ENCODE peak calls at places on chromosomes 7 and 10, in four cellular contexts. T, B, S and C are unnamed samples. For H3K4me1, the result is how much of the 10 kb centered on the place peaks cover.

GRCh38 chr10:107930037-107930436 is 765.5 kb upstream of the SORCS1 start:
- DNase-seq in T (no peak), B (no peak), S (no peak), C (no peak)

GRCh38 chr7:22841954-22842353 is 19.3 kb upstream of the TOMM7 start:
- DNase-seq in T (no peak), B (no peak), S (peak), C (no peak)

GRCh38 chr10:27884185-27884630 is 114.7 kb downstream of the ODAD2 start:
- DNase-seq in T (no peak), B (no peak), S (no peak), C (no peak)

GRCh38 chr10:34575882-34576281 is 239.2 kb downstream of the PARD3 start:
- DNase-seq in T (no peak), B (no peak), S (no peak), C (no peak)

GRCh38 chr7:1290262-1291039 is 57.8 kb downstream of the UNCX start:
- DNase-seq in T (no peak), B (peak), S (peak), C (no peak)

GRCh38 chr7:1555813-1556540 is at the start of gene TMEM184A:
- DNase-seq in T (no peak), B (peak), S (peak), C (peak)

GRCh38 chr10:4512557-4513286 is 313.3 kb upstream of the AKR1E2 start:
- DNase-seq in T (no peak), B (no peak), S (peak), C (no peak)

GRCh38 chr7:39324134-39324760 is 242.0 kb upstream of the YAE1 start:
- DNase-seq in T (no peak), B (no peak), S (no peak), C (no peak)

GRCh38 chr10:119090968-119091367 is 10.4 kb upstream of the EIF3A start:
- DNase-seq in T (no peak), B (no peak), S (no peak), C (no peak)

DNA sequence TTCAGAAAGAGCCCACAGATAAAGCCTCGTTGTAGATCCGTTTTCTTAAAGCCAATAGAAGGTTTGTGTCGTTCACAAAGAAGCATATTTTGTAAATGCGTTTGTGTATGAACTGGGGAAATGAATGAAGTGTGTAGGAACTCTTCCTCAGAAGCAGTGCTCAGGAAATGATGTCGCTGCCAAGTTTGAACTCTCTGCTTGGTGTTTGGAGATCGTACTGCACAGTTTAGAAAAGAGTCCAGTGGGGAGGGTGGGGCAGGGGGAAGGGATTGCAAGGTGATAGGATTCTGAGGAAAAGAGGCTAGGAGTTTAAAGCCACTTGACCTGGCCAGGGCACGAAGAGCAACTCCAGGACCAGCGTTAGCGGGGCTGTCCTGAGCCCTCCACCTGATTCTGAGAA is 122.2 kb downstream of the CUBN start:
- DNase-seq in T (no peak), B (no peak), S (no peak), C (no peak)
- H3K4me1 ChIP-seq in T (under half), B (under half), S (under half), C (under half)

GRCh38 chr10:78972160-78972946 is 96.4 kb upstream of the ZMIZ1 start:
- DNase-seq in T (no peak), B (peak), S (peak), C (peak)
- H3K27ac ChIP-seq in T (peak), B (peak), S (no peak), C (peak)

DNA sequence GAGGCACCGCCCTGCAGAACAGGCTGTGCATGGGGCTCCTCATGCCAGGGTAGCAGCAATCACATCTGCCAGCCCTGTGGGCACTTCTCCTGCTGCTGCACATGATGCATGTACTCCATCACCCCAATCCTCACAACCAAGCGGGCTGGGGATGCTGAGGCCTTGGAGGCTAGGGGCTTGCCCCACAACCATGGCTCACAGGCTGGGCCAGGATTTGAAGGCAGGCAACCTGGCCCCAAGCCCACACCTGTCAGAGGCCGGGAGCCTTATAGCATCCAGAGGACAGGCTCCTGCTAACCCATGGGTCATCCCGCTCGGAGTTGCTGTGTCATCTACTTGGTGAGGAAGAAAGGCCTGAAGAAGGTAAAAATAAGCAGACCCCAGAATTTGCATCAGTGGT is 2.2 kb downstream of the POLM start:
- DNase-seq in T (no peak), B (peak), S (no peak), C (no peak)
- H3K4me3 ChIP-seq in T (no peak), B (no peak), S (no peak), C (no peak)

DNA sequence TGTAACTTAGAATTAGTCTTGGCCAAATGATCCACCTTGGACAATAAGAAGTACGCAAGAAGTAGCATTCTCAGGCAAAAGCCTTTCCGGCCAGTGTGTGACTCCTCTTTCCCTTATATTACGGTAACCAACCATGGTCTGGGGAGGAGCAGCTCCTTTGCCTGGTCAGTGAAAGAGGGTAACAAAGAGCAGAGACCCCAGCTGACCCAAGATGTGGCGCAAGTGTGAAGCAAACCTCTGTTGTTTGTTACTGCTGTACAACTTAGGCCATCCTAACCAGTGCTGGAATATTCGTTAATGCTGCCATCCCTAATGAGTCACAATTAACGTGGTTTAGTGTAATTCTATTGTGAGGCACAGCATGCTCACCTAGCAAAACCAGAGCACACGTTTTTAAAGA is 44.0 kb downstream of the HIPK2 start:
- DNase-seq in T (no peak), B (no peak), S (no peak), C (no peak)
- H3K4me1 ChIP-seq in T (under half), B (under half), S (under half), C (half or more)

GRCh38 chr7:20304366-20304765 is 26.3 kb upstream of the ITGB8 start:
- DNase-seq in T (no peak), B (no peak), S (no peak), C (no peak)

GRCh38 chr7:20306499-20306946 is 24.2 kb upstream of the ITGB8 start:
- DNase-seq in T (no peak), B (no peak), S (peak), C (no peak)

GRCh38 chr7:20307901-20308300 is 22.8 kb upstream of the ITGB8 start:
- DNase-seq in T (no peak), B (no peak), S (peak), C (no peak)

GRCh38 chr7:20307119-20307518 is 23.6 kb upstream of the ITGB8 start:
- DNase-seq in T (no peak), B (no peak), S (peak), C (no peak)

DNA sequence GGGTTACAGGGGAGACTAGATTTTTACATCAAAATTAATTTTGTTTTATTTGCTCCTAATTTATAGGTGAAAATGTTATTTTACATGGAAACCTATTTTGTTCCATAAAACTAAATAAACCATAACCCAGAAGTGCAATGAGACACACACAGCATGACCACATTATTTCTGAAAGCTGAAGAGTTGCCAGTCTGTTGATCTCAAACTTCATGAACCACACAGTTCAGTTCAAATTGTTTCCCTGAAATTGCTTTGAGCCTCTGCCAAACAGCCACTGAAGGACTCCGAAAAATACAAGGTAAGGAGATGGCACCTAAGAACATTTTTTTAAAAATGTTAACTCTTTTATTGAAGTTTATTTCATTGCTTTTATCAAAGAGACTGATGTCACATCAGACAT is 25.0 kb upstream of the ITGB8 start:
- DNase-seq in T (no peak), B (no peak), S (no peak), C (no peak)
- H3K27ac ChIP-seq in T (no peak), B (peak), S (no peak), C (no peak)

GRCh38 chr7:27201231-27202017 is 1.5 kb upstream of the HOXA13 start:
- DNase-seq in T (no peak), B (no peak), S (no peak), C (no peak)
- H3K4me3 ChIP-seq in T (no peak), B (no peak), S (no peak), C (no peak)

GRCh38 chr7:143394068-143394467 is 12.9 kb downstream of the ZYX start:
- DNase-seq in T (no peak), B (no peak), S (no peak), C (no peak)
- H3K4me1 ChIP-seq in T (under half), B (under half), S (under half), C (half or more)

GRCh38 chr10:1232164-1232911 is 176.2 kb downstream of the WDR37 start:
- DNase-seq in T (no peak), B (no peak), S (no peak), C (no peak)
- H3K27ac ChIP-seq in T (no peak), B (no peak), S (no peak), C (no peak)

DNA sequence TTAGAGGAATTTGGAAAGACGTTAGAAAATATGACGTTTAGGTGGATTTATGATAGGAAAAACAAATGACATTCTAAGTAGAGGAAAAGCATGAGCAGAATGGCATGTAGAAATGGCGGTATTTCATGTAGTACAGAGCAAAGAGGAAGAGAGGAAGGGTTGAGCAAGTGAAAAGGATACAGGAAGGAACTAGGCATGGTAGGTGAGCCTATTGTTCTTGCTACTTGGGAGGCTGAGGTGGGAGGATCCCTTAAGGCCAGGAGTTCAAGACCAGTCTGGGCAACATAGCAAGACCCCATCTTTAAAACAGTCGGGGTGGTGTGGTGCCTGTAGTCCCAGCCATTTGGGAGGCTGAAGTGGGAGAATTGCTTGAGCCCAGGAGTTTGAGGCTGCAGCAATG is 1.2 kb downstream of the GTPBP10 start:
- DNase-seq in T (no peak), B (no peak), S (no peak), C (no peak)
- H3K4me3 ChIP-seq in T (no peak), B (peak), S (peak), C (peak)

GRCh38 chr7:141702047-141702567 is at the start of gene DENND11:
- DNase-seq in T (no peak), B (peak), S (peak), C (peak)

GRCh38 chr7:141700848-141701371 is 1.1 kb downstream of the DENND11 start:
- DNase-seq in T (no peak), B (no peak), S (no peak), C (no peak)

GRCh38 chr7:141699860-141700259 is 2.1 kb downstream of the DENND11 start:
- DNase-seq in T (no peak), B (no peak), S (no peak), C (no peak)

GRCh38 chr7:141701489-141702046 is 398 bp downstream of the DENND11 start:
- DNase-seq in T (no peak), B (peak), S (peak), C (peak)

GRCh38 chr7:141700291-141700847 is 1.6 kb downstream of the DENND11 start:
- DNase-seq in T (no peak), B (no peak), S (no peak), C (no peak)
- H3K4me1 ChIP-seq in T (under half), B (under half), S (under half), C (under half)